ENCODE peak calls at places on chromosomes 7 and 10, in ten cellular contexts. W is NCI-H1092; M is CMK; D is bronchial epithelial cell; Y is cardiac fibroblast; G is activated CD8-positive, alpha-beta memory T cell treated with anti-CD3 and anti-CD28 coated beads for 48 hours; C is CD4-positive, alpha-beta T cell; U is activated naive CD4-positive, alpha-beta T cell treated with anti-CD3 and anti-CD28 coated beads, Interleukin-2, amount 10 ng/mL, durations not matched to agents 7 days and 5 days; P is psoas muscle; A is activated T-cell treated with anti-CD3 and anti-CD28 coated beads for 1 hour. F is an unnamed sample.

GRCh38 chr7:112546723-112547513 is 66.1 kb downstream of the LSMEM1 start:
- DNase-seq in W (no peak), M (no peak), D (no peak), Y (no peak), G (no peak), C (no peak), U (no peak), P (no peak), A (no peak), F (no peak)

GRCh38 chr7:13262929-13263530 is 575.6 kb downstream of the ARL4A start:
- DNase-seq in W (peak), M (no peak), D (peak), Y (peak), G (no peak), C (no peak), U (no peak), P (no peak), A (no peak), F (no peak)

GRCh38 chr10:133142523-133143199 is 17.4 kb upstream of the KNDC1 start:
- DNase-seq in W (no peak), M (no peak), D (no peak), Y (no peak), G (no peak), C (peak), U (no peak), P (no peak), A (no peak), F (no peak)

GRCh38 chr7:105691029-105691691 is 109.9 kb upstream of the EFCAB10 start:
- DNase-seq in W (no peak), M (no peak), D (no peak), Y (peak), G (no peak), C (peak), U (peak), P (no peak), A (peak), F (no peak)

GRCh38 chr10:118181021-118181420 is 134.3 kb upstream of the RAB11FIP2 start:
- DNase-seq in W (no peak), M (no peak), D (no peak), Y (no peak), G (no peak), C (no peak), U (no peak), P (no peak), A (no peak), F (no peak)

GRCh38 chr7:44163591-44163990 is 22.5 kb upstream of the MYL7 start:
- DNase-seq in W (no peak), M (no peak), D (peak), Y (peak), G (no peak), C (no peak), U (no peak), P (no peak), A (no peak), F (no peak)

GRCh38 chr7:503575-504111 is 16.0 kb downstream of the PDGFA start:
- DNase-seq in W (no peak), M (no peak), D (no peak), Y (no peak), G (no peak), C (no peak), U (no peak), P (peak), A (no peak), F (no peak)

GRCh38 chr10:88835095-88835909 is 16.3 kb downstream of the ANKRD22 start:
- DNase-seq in W (peak), M (peak), D (peak), Y (peak), G (peak), C (peak), U (peak), P (peak), A (peak), F (no peak)

F was measured in activated gamma-delta T cell.